ENCODE peak calls at places on chromosomes 11 and 22, in seven cellular contexts. D is brain microvascular endothelial cell, S is pancreas, M is foreskin keratinocyte, E is transverse colon, A is neural progenitor cell, U is hepatocyte. Z is an unnamed sample.

GRCh38 chr11:63920870-63921417 is 4.0 kb upstream of the RCOR2 start:
- DNase-seq in S (peak; percentile 71), E (peak; percentile 28), U (peak; percentile 51), D (no peak), M (no peak), A (peak; percentile 83), Z (peak; percentile 44)

GRCh38 chr11:61918251-61919112 is 1.1 kb upstream of the RAB3IL1 start:
- DNase-seq in D (no peak), U (no peak), S (no peak), E (no peak), A (no peak), M (no peak), Z (peak; percentile 29)

GRCh38 chr11:113242767-113243397 is 71.5 kb upstream of the TTC12 start:
- DNase-seq in E (no peak), M (no peak), A (peak; percentile 44), D (peak; percentile 66), S (no peak), U (peak; percentile 38), Z (no peak)

GRCh38 chr11:46298699-46299424 is 21.4 kb downstream of the CREB3L1 start:
- DNase-seq in D (peak; percentile 76), S (no peak), E (no peak), A (no peak), M (peak; percentile 62), U (no peak), Z (no peak)

GRCh38 chr11:106961518-106961917 is 56.8 kb downstream of the GUCY1A2 start:
- DNase-seq in U (no peak), S (no peak), A (no peak), D (peak; percentile 89), M (peak; percentile 54), E (no peak), Z (no peak)

GRCh38 chr11:11220786-11221185 is 132.3 kb downstream of the CSNK2A3 start:
- DNase-seq in D (no peak), S (no peak), E (no peak), M (peak; percentile 76), A (no peak), U (no peak), Z (no peak)

GRCh38 chr11:86183694-86184093 is 60.9 kb upstream of the EED start:
- DNase-seq in A (no peak), D (peak; percentile 63), S (no peak), E (no peak), U (peak; percentile 59), M (peak; percentile 69), Z (no peak)

GRCh38 chr22:46681010-46681409 is 57.0 kb downstream of the CERK start:
- DNase-seq in E (no peak), S (peak; percentile 63), U (no peak), D (no peak), M (no peak), A (no peak), Z (no peak)

GRCh38 chr22:31556627-31557203 is 60.4 kb downstream of the SFI1 start:
- DNase-seq in U (peak; percentile 52), M (peak; percentile 19), D (peak; percentile 27), E (no peak), S (no peak), A (peak; percentile 43), Z (no peak)

GRCh38 chr22:37214431-37215025 is 2.3 kb upstream of the SSTR3 start:
- DNase-seq in E (no peak), A (no peak), M (no peak), U (no peak), S (no peak), D (no peak), Z (no peak)

GRCh38 chr11:70247042-70247709 is 23.3 kb upstream of the PPFIA1 start:
- DNase-seq in D (no peak), U (no peak), S (no peak), M (no peak), A (no peak), E (no peak), Z (no peak)

GRCh38 chr11:70159612-70160570 is 43.2 kb upstream of the FADD start:
- DNase-seq in M (peak; percentile 87), E (peak; percentile 16), D (no peak), U (no peak), S (no peak), A (no peak), Z (peak; percentile 43)

GRCh38 chr11:2273771-2274170 is 3.4 kb upstream of the ASCL2 start:
- DNase-seq in U (no peak), M (no peak), S (no peak), D (no peak), A (no peak), E (no peak), Z (peak; percentile 10)

GRCh38 chr22:30270841-30271240 is 4.2 kb upstream of the OSM start:
- DNase-seq in A (no peak), U (no peak), D (peak; percentile 73), S (peak; percentile 35), E (peak; percentile 57), M (no peak), Z (peak; percentile 56)

GRCh38 chr11:1888347-1888753 is 3.3 kb downstream of the PRR33 start:
- DNase-seq in M (no peak), U (no peak), S (peak; percentile 64), A (no peak), E (no peak), D (no peak), Z (peak; percentile 17)

GRCh38 chr11:75858613-75859012 is 43.6 kb downstream of the UVRAG start:
- DNase-seq in M (peak; percentile 28), S (no peak), U (no peak), A (no peak), E (no peak), D (peak; percentile 20), Z (no peak)

GRCh38 chr11:95245038-95245437 is 14.0 kb upstream of the SESN3 start:
- DNase-seq in E (no peak), S (no peak), M (peak; percentile 99), U (peak; percentile 65), D (peak; percentile 45), A (peak; percentile 79), Z (no peak)

GRCh38 chr22:49885881-49886280 is 32.2 kb downstream of the ZBED4 start:
- DNase-seq in A (no peak), S (no peak), D (no peak), E (no peak), U (no peak), M (no peak), Z (no peak)

GRCh38 chr11:31813242-31813960 is 2.3 kb upstream of the PAX6 start:
- DNase-seq in A (peak; percentile 71), S (no peak), E (no peak), D (no peak), M (no peak), U (no peak), Z (no peak)

GRCh38 chr11:32110795-32111194 is 19.9 kb downstream of the RCN1 start:
- DNase-seq in S (no peak), E (no peak), A (no peak), D (no peak), M (no peak), U (no peak), Z (no peak)

GRCh38 chr22:44761025-44761424 is 8.7 kb downstream of the ARHGAP8 start:
- DNase-seq in A (no peak), M (no peak), S (no peak), U (no peak), D (no peak), E (no peak), Z (no peak)
- H3K27me3 ChIP-seq in A (no peaks in the 10 kb centered on the region), M (no peaks in the 10 kb centered on the region), S (no peaks in the 10 kb centered on the region), U (no peaks in the 10 kb centered on the region), D (no peaks in the 10 kb centered on the region), E (no peaks in the 10 kb centered on the region), Z (no peaks in the 10 kb centered on the region)

DNA sequence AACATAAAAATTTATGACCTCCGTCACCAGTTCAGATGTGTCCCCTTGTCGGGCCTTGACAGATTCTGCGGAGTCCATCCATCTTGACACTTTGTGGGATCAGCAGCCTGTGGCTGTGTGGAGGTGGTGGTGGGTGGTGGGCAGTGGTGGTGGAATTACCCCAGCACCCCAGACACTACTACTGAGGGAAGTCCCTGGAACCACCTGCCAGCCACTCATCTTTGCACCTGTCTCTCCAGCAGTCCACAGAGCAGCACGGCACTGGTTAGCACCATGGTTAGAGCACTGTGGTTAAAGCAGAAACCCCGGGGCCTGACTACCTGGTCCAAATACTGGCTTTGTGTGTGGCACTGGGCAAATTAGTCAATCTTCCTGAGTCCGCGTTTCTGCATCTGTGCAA is 83.3 kb downstream of the DSCAML1 start:
- DNase-seq in M (no peak), A (no peak), D (no peak), U (no peak), E (no peak), S (no peak), Z (no peak)
- H3K27me3 ChIP-seq in M (peaks cover 8% of the 10 kb centered on the region), A (peaks cover 8% of the 10 kb centered on the region), D (peaks cover 2% of the 10 kb centered on the region), U (peaks cover 23% of the 10 kb centered on the region), E (no peaks in the 10 kb centered on the region), S (no peaks in the 10 kb centered on the region), Z (no peaks in the 10 kb centered on the region)

DNA sequence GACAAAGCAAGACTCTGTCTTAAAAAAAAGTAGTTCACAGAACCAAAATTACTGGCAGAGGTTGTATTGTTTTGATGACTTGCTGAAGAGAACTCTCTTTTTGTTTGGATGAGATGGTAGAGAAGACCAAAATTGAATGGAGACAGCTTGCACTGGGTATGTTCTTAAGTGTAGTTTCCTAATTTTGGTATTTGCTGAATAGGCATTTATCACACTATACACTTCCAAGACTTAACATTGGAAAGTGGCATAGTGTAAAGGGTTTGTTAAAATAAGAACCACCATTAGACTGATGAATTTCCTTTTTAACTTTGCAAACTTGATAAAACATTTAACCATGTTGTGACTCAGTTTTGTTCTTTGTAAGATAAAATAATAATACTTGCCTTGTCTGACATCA is 5.3 kb upstream of the DCUN1D5 start:
- DNase-seq in S (no peak), D (no peak), M (no peak), E (no peak), A (no peak), U (no peak), Z (no peak)
- H3K27me3 ChIP-seq in S (no peaks in the 10 kb centered on the region), D (no peaks in the 10 kb centered on the region), M (no peaks in the 10 kb centered on the region), E (peaks cover 48% of the 10 kb centered on the region), A (peaks cover 34% of the 10 kb centered on the region), U (peaks cover 6% of the 10 kb centered on the region), Z (no peaks in the 10 kb centered on the region)

GRCh38 chr11:13015753-13016152 is 6.6 kb downstream of the RASSF10 start:
- DNase-seq in E (no peak), M (no peak), U (no peak), S (no peak), A (no peak), D (no peak), Z (peak; percentile 26)
- H3K27me3 ChIP-seq in E (peaks cover 42% of the 10 kb centered on the region), M (no peaks in the 10 kb centered on the region), U (peaks cover 26% of the 10 kb centered on the region), S (no peaks in the 10 kb centered on the region), A (peaks cover 15% of the 10 kb centered on the region), D (peaks cover 57% of the 10 kb centered on the region), Z (peaks cover 8% of the 10 kb centered on the region)

Z was measured in colonic mucosa.